ENCODE peak calls at places on chromosomes 11 and 22, in ten cellular contexts. One of them, this sample, is unnamed.

GRCh38 chr11:72589802-72590761 is 84.1 kb downstream of the PDE2A start:
- DNase-seq in brain microvascular endothelial cell: no peak
- DNase-seq in iris pigment epithelial cell: peak
- DNase-seq in ACHN: peak
- DNase-seq in mucosa of gallbladder: no peak
- DNase-seq in dermis microvascular lymphatic vessel endothelial cell: peak
- DNase-seq in psoas muscle: peak
- DNase-seq in cerebellum: no peak
- DNase-seq in BJ: no peak
- DNase-seq in body of pancreas: peak
- DNase-seq in this sample: peak

GRCh38 chr11:93591247-93591898 is 48.2 kb upstream of the SMCO4 start:
- DNase-seq in body of pancreas: no peak
- DNase-seq in psoas muscle: no peak
- DNase-seq in iris pigment epithelial cell: peak
- DNase-seq in mucosa of gallbladder: no peak
- DNase-seq in brain microvascular endothelial cell: peak
- DNase-seq in ACHN: no peak
- DNase-seq in dermis microvascular lymphatic vessel endothelial cell: no peak
- DNase-seq in cerebellum: no peak
- DNase-seq in BJ: no peak
- DNase-seq in this sample: no peak

GRCh38 chr11:48193876-48194275 is 22.7 kb upstream of the OR4B1 start:
- DNase-seq in psoas muscle: no peak
- DNase-seq in BJ: no peak
- DNase-seq in body of pancreas: no peak
- DNase-seq in brain microvascular endothelial cell: peak
- DNase-seq in dermis microvascular lymphatic vessel endothelial cell: no peak
- DNase-seq in iris pigment epithelial cell: peak
- DNase-seq in ACHN: no peak
- DNase-seq in cerebellum: no peak
- DNase-seq in mucosa of gallbladder: no peak
- DNase-seq in this sample: no peak

GRCh38 chr22:45597460-45598192 is 74.0 kb upstream of the ATXN10 start:
- DNase-seq in dermis microvascular lymphatic vessel endothelial cell: no peak
- DNase-seq in brain microvascular endothelial cell: no peak
- DNase-seq in BJ: no peak
- DNase-seq in cerebellum: no peak
- DNase-seq in ACHN: no peak
- DNase-seq in body of pancreas: peak
- DNase-seq in mucosa of gallbladder: no peak
- DNase-seq in iris pigment epithelial cell: no peak
- DNase-seq in psoas muscle: peak
- DNase-seq in this sample: no peak

GRCh38 chr11:2295971-2296912 is 5.5 kb downstream of the C11orf21 start:
- DNase-seq in dermis microvascular lymphatic vessel endothelial cell: no peak
- DNase-seq in mucosa of gallbladder: peak
- DNase-seq in cerebellum: no peak
- DNase-seq in BJ: no peak
- DNase-seq in psoas muscle: no peak
- DNase-seq in ACHN: no peak
- DNase-seq in iris pigment epithelial cell: no peak
- DNase-seq in brain microvascular endothelial cell: no peak
- DNase-seq in body of pancreas: no peak
- DNase-seq in this sample: no peak

GRCh38 chr22:41815716-41816115 is 15.2 kb downstream of the CCDC134 start:
- DNase-seq in mucosa of gallbladder: no peak
- DNase-seq in cerebellum: no peak
- DNase-seq in ACHN: no peak
- DNase-seq in body of pancreas: no peak
- DNase-seq in iris pigment epithelial cell: no peak
- DNase-seq in psoas muscle: no peak
- DNase-seq in BJ: no peak
- DNase-seq in dermis microvascular lymphatic vessel endothelial cell: no peak
- DNase-seq in brain microvascular endothelial cell: no peak
- DNase-seq in this sample: no peak

GRCh38 chr22:40345271-40345670 is 1.0 kb upstream of the ADSL start:
- DNase-seq in body of pancreas: no peak
- DNase-seq in ACHN: peak
- DNase-seq in brain microvascular endothelial cell: no peak
- DNase-seq in psoas muscle: no peak
- DNase-seq in mucosa of gallbladder: no peak
- DNase-seq in cerebellum: no peak
- DNase-seq in BJ: no peak
- DNase-seq in iris pigment epithelial cell: peak
- DNase-seq in dermis microvascular lymphatic vessel endothelial cell: peak
- DNase-seq in this sample: peak

GRCh38 chr22:20998411-20999336 is 3.2 kb downstream of the THAP7 start:
- DNase-seq in BJ: no peak
- DNase-seq in psoas muscle: no peak
- DNase-seq in cerebellum: no peak
- DNase-seq in body of pancreas: no peak
- DNase-seq in iris pigment epithelial cell: peak
- DNase-seq in dermis microvascular lymphatic vessel endothelial cell: no peak
- DNase-seq in brain microvascular endothelial cell: no peak
- DNase-seq in mucosa of gallbladder: no peak
- DNase-seq in ACHN: no peak
- DNase-seq in this sample: no peak

GRCh38 chr22:37309221-37310074 is 27.1 kb downstream of the CYTH4 start:
- DNase-seq in brain microvascular endothelial cell: no peak
- DNase-seq in cerebellum: no peak
- DNase-seq in psoas muscle: no peak
- DNase-seq in body of pancreas: no peak
- DNase-seq in ACHN: no peak
- DNase-seq in BJ: no peak
- DNase-seq in iris pigment epithelial cell: no peak
- DNase-seq in mucosa of gallbladder: no peak
- DNase-seq in dermis microvascular lymphatic vessel endothelial cell: peak
- DNase-seq in this sample: no peak

GRCh38 chr11:112195906-112196305 is 20.6 kb downstream of the BCO2 start:
- DNase-seq in mucosa of gallbladder: peak
- DNase-seq in body of pancreas: no peak
- DNase-seq in BJ: peak
- DNase-seq in cerebellum: no peak
- DNase-seq in ACHN: peak
- DNase-seq in dermis microvascular lymphatic vessel endothelial cell: no peak
- DNase-seq in brain microvascular endothelial cell: no peak
- DNase-seq in iris pigment epithelial cell: peak
- DNase-seq in psoas muscle: no peak
- DNase-seq in this sample: no peak

GRCh38 chr11:2563216-2564007 is 118.6 kb downstream of the KCNQ1 start:
- DNase-seq in cerebellum: no peak
- DNase-seq in iris pigment epithelial cell: no peak
- DNase-seq in brain microvascular endothelial cell: no peak
- DNase-seq in psoas muscle: peak
- DNase-seq in dermis microvascular lymphatic vessel endothelial cell: no peak
- DNase-seq in body of pancreas: peak
- DNase-seq in BJ: no peak
- DNase-seq in ACHN: no peak
- DNase-seq in mucosa of gallbladder: no peak
- DNase-seq in this sample: no peak

GRCh38 chr11:121595717-121596156 is 143.0 kb upstream of the SORL1-AS1 start:
- DNase-seq in mucosa of gallbladder: no peak
- DNase-seq in ACHN: peak
- DNase-seq in BJ: peak
- DNase-seq in body of pancreas: no peak
- DNase-seq in brain microvascular endothelial cell: peak
- DNase-seq in psoas muscle: no peak
- DNase-seq in cerebellum: no peak
- DNase-seq in dermis microvascular lymphatic vessel endothelial cell: no peak
- DNase-seq in iris pigment epithelial cell: peak
- DNase-seq in this sample: no peak

GRCh38 chr22:43273902-43274484 is 69.2 kb downstream of the SCUBE1 start:
- DNase-seq in body of pancreas: peak
- DNase-seq in psoas muscle: no peak
- DNase-seq in mucosa of gallbladder: peak
- DNase-seq in BJ: no peak
- DNase-seq in cerebellum: peak
- DNase-seq in iris pigment epithelial cell: peak
- DNase-seq in ACHN: peak
- DNase-seq in brain microvascular endothelial cell: no peak
- DNase-seq in dermis microvascular lymphatic vessel endothelial cell: peak
- DNase-seq in this sample: no peak

GRCh38 chr11:30935861-30936260 is 349.7 kb upstream of the MPPED2 start:
- DNase-seq in ACHN: no peak
- DNase-seq in dermis microvascular lymphatic vessel endothelial cell: no peak
- DNase-seq in brain microvascular endothelial cell: no peak
- DNase-seq in cerebellum: no peak
- DNase-seq in body of pancreas: no peak
- DNase-seq in psoas muscle: no peak
- DNase-seq in mucosa of gallbladder: no peak
- DNase-seq in iris pigment epithelial cell: peak
- DNase-seq in BJ: no peak
- DNase-seq in this sample: no peak

GRCh38 chr11:36790450-36790849 is 192.4 kb upstream of the RAG2 start:
- DNase-seq in ACHN: no peak
- DNase-seq in mucosa of gallbladder: no peak
- DNase-seq in cerebellum: no peak
- DNase-seq in dermis microvascular lymphatic vessel endothelial cell: no peak
- DNase-seq in iris pigment epithelial cell: no peak
- DNase-seq in BJ: no peak
- DNase-seq in body of pancreas: no peak
- DNase-seq in brain microvascular endothelial cell: no peak
- DNase-seq in psoas muscle: no peak
- DNase-seq in this sample: no peak

GRCh38 chr11:115215694-115216615 is 288.3 kb downstream of the CADM1 start:
- DNase-seq in BJ: no peak
- DNase-seq in brain microvascular endothelial cell: no peak
- DNase-seq in cerebellum: peak
- DNase-seq in ACHN: peak
- DNase-seq in dermis microvascular lymphatic vessel endothelial cell: no peak
- DNase-seq in psoas muscle: no peak
- DNase-seq in body of pancreas: no peak
- DNase-seq in iris pigment epithelial cell: no peak
- DNase-seq in mucosa of gallbladder: no peak
- DNase-seq in this sample: peak

GRCh38 chr11:93330446-93330984 is at the start of gene DEUP1:
- DNase-seq in cerebellum: no peak
- DNase-seq in body of pancreas: peak
- DNase-seq in psoas muscle: peak
- DNase-seq in brain microvascular endothelial cell: no peak
- DNase-seq in ACHN: no peak
- DNase-seq in iris pigment epithelial cell: no peak
- DNase-seq in BJ: no peak
- DNase-seq in dermis microvascular lymphatic vessel endothelial cell: peak
- DNase-seq in mucosa of gallbladder: peak
- DNase-seq in this sample: no peak

GRCh38 chr11:119804698-119805097 is 75.7 kb upstream of the NECTIN1 start:
- DNase-seq in iris pigment epithelial cell: no peak
- DNase-seq in brain microvascular endothelial cell: no peak
- DNase-seq in body of pancreas: no peak
- DNase-seq in BJ: no peak
- DNase-seq in psoas muscle: no peak
- DNase-seq in ACHN: no peak
- DNase-seq in mucosa of gallbladder: no peak
- DNase-seq in dermis microvascular lymphatic vessel endothelial cell: no peak
- DNase-seq in cerebellum: no peak
- DNase-seq in this sample: no peak

GRCh38 chr22:45781459-45781858 is 109.8 kb downstream of the ATXN10 start:
- DNase-seq in psoas muscle: no peak
- DNase-seq in BJ: no peak
- DNase-seq in cerebellum: no peak
- DNase-seq in dermis microvascular lymphatic vessel endothelial cell: no peak
- DNase-seq in brain microvascular endothelial cell: no peak
- DNase-seq in ACHN: no peak
- DNase-seq in body of pancreas: no peak
- DNase-seq in mucosa of gallbladder: no peak
- DNase-seq in iris pigment epithelial cell: no peak
- DNase-seq in this sample: no peak

GRCh38 chr22:42697542-42698013 is 23.1 kb downstream of the A4GALT start:
- DNase-seq in iris pigment epithelial cell: peak
- DNase-seq in psoas muscle: peak
- DNase-seq in body of pancreas: peak
- DNase-seq in BJ: no peak
- DNase-seq in dermis microvascular lymphatic vessel endothelial cell: peak
- DNase-seq in cerebellum: no peak
- DNase-seq in brain microvascular endothelial cell: peak
- DNase-seq in ACHN: peak
- DNase-seq in mucosa of gallbladder: no peak
- DNase-seq in this sample: no peak

GRCh38 chr11:102882389-102883024 is 7.7 kb upstream of the MMP12 start:
- DNase-seq in ACHN: no peak
- DNase-seq in psoas muscle: no peak
- DNase-seq in dermis microvascular lymphatic vessel endothelial cell: no peak
- DNase-seq in mucosa of gallbladder: no peak
- DNase-seq in BJ: no peak
- DNase-seq in iris pigment epithelial cell: peak
- DNase-seq in body of pancreas: no peak
- DNase-seq in cerebellum: no peak
- DNase-seq in brain microvascular endothelial cell: peak
- DNase-seq in this sample: no peak

GRCh38 chr11:65501530-65502273 is 2.9 kb downstream of the MALAT1 start:
- DNase-seq in mucosa of gallbladder: no peak
- DNase-seq in cerebellum: no peak
- DNase-seq in BJ: no peak
- DNase-seq in brain microvascular endothelial cell: peak
- DNase-seq in iris pigment epithelial cell: peak
- DNase-seq in dermis microvascular lymphatic vessel endothelial cell: peak
- DNase-seq in psoas muscle: no peak
- DNase-seq in ACHN: peak
- DNase-seq in body of pancreas: no peak
- DNase-seq in this sample: no peak

GRCh38 chr11:72573380-72573949 is 100.8 kb downstream of the PDE2A start:
- DNase-seq in body of pancreas: no peak
- DNase-seq in ACHN: peak
- DNase-seq in cerebellum: no peak
- DNase-seq in iris pigment epithelial cell: peak
- DNase-seq in mucosa of gallbladder: no peak
- DNase-seq in psoas muscle: no peak
- DNase-seq in brain microvascular endothelial cell: peak
- DNase-seq in BJ: no peak
- DNase-seq in dermis microvascular lymphatic vessel endothelial cell: peak
- DNase-seq in this sample: peak